ENCODE peak calls at places on chromosomes 5 and 9, in five cellular contexts. K is DND-41, R is stomach, P is transverse colon, U is cardiac muscle cell. V is an unnamed sample.
A peak's percentile ranks its signal among the peaks of the same experiment; 100 is the strongest.

GRCh38 chr5:123154857-123155467 is 65.9 kb downstream of the PRDM6 start:
- DNase-seq in K (no peak), R (no peak), P (no peak), U (no peak), V (no peak)

GRCh38 chr5:74378464-74378863 is 262.1 kb downstream of the ENC1 start:
- DNase-seq in K (no peak), R (no peak), P (no peak), U (no peak), V (no peak)

GRCh38 chr5:31738199-31738598 is 99.3 kb downstream of the PDZD2 start:
- DNase-seq in K (no peak), R (no peak), P (no peak), U (no peak), V (no peak)

GRCh38 chr5:133365326-133365725 is 247.0 kb downstream of the FSTL4 start:
- DNase-seq in K (no peak), R (no peak), P (no peak), U (peak; percentile 32), V (no peak)

GRCh38 chr9:108956098-108956533 is 21.9 kb downstream of the ABITRAM start:
- DNase-seq in K (no peak), R (no peak), P (no peak), U (no peak), V (no peak)

GRCh38 chr5:134463991-134464760 is 52.5 kb upstream of the CDKN2AIPNL start:
- DNase-seq in K (no peak), R (no peak), P (no peak), U (no peak), V (no peak)

GRCh38 chr5:147645172-147645571 is 135.3 kb upstream of the DPYSL3 start:
- DNase-seq in K (no peak), R (no peak), P (no peak), U (no peak), V (peak; percentile 65)

GRCh38 chr5:89060768-89061167 is 177.8 kb upstream of the MEF2C start:
- DNase-seq in K (no peak), R (no peak), P (no peak), U (no peak), V (no peak)

GRCh38 chr9:104121022-104121421 is 26.9 kb downstream of the SMC2 start:
- DNase-seq in K (no peak), R (no peak), P (no peak), U (no peak), V (no peak)

GRCh38 chr5:45355189-45355992 is 340.8 kb downstream of the HCN1 start:
- DNase-seq in K (no peak), R (no peak), P (no peak), U (no peak), V (no peak)

GRCh38 chr9:8736805-8737204 is 937.2 kb upstream of the DMAC1 start:
- DNase-seq in K (no peak), R (no peak), P (no peak), U (no peak), V (no peak)

GRCh38 chr9:126363847-126364671 is 37.4 kb downstream of the MVB12B start:
- DNase-seq in K (no peak), R (no peak), P (peak; percentile 56), U (no peak), V (no peak)

GRCh38 chr5:142008813-142009212 is 4.0 kb downstream of the GNPDA1 start:
- DNase-seq in K (no peak), R (no peak), P (no peak), U (no peak), V (no peak)

GRCh38 chr9:18591261-18591660 is 117.3 kb downstream of the ADAMTSL1 start:
- DNase-seq in K (no peak), R (no peak), P (no peak), U (no peak), V (no peak)
- H3K9me3 ChIP-seq in K (peaks cover 3% of the 10 kb centered on the region), R (peaks cover 10% of the 10 kb centered on the region), P (no peaks in the 10 kb centered on the region), U (no peaks in the 10 kb centered on the region), V (no peaks in the 10 kb centered on the region)

GRCh38 chr5:180848265-180848664 is 12.8 kb downstream of the ZFP62 start:
- DNase-seq in K (no peak), R (no peak), P (no peak), U (no peak), V (no peak)
- H3K9me3 ChIP-seq in K (peaks cover 24% of the 10 kb centered on the region), R (peaks cover 23% of the 10 kb centered on the region), P (peaks cover 38% of the 10 kb centered on the region), U (peaks cover 15% of the 10 kb centered on the region), V (no peaks in the 10 kb centered on the region)

GRCh38 chr5:8831854-8832253 is 714.0 kb downstream of the SEMA5A start:
- DNase-seq in K (no peak), R (no peak), P (no peak), U (no peak), V (no peak)

GRCh38 chr5:8827701-8828100 is 718.2 kb downstream of the SEMA5A start:
- DNase-seq in K (no peak), R (no peak), P (no peak), U (no peak), V (no peak)

GRCh38 chr5:8831251-8831650 is 714.6 kb downstream of the SEMA5A start:
- DNase-seq in K (no peak), R (no peak), P (no peak), U (no peak), V (no peak)

GRCh38 chr5:8828596-8829321 is 717.1 kb downstream of the SEMA5A start:
- DNase-seq in K (no peak), R (no peak), P (no peak), U (no peak), V (no peak)

GRCh38 chr5:8829322-8830029 is 716.4 kb downstream of the SEMA5A start:
- DNase-seq in K (no peak), R (no peak), P (no peak), U (peak; percentile 5), V (no peak)
- H3K9me3 ChIP-seq in K (peaks cover 3% of the 10 kb centered on the region), R (no peaks in the 10 kb centered on the region), P (no peaks in the 10 kb centered on the region), U (no peaks in the 10 kb centered on the region), V (no peaks in the 10 kb centered on the region)

GRCh38 chr5:178982941-178983340 is 12.2 kb downstream of the GRM6 start:
- DNase-seq in K (no peak), R (no peak), P (no peak), U (no peak), V (no peak)
- H3K9me3 ChIP-seq in K (peaks cover 2% of the 10 kb centered on the region), R (peaks cover 84% of the 10 kb centered on the region), P (peaks cover 77% of the 10 kb centered on the region), U (no peaks in the 10 kb centered on the region), V (peaks cover 6% of the 10 kb centered on the region)

DNA sequence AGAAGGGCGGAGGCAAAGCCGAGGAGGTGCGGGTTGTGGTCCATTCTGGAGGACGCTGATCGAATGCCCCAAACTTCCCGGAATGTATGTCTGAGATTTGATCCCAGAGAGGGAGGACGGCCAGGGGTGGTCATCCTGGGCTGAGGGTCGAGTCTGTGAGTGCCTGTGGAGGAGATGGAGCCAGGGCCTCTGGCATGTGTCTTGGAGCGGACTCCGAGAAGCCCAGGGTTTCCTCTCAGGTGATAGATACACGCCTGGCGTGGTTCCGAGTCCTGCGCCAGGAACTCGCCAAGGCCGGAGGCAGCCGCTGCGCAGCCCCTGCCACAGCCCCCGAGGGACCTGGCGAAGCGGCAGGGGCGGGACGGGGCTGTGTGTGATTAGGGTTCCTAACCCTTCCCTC is 363 bp downstream of the ZNF454 start:
- DNase-seq in K (no peak), R (no peak), P (no peak), U (no peak), V (peak; percentile 3)
- H3K9me3 ChIP-seq in K (peaks cover 50% of the 10 kb centered on the region), R (peaks cover 75% of the 10 kb centered on the region), P (peaks cover 39% of the 10 kb centered on the region), U (no peaks in the 10 kb centered on the region), V (peaks cover 5% of the 10 kb centered on the region)

DNA sequence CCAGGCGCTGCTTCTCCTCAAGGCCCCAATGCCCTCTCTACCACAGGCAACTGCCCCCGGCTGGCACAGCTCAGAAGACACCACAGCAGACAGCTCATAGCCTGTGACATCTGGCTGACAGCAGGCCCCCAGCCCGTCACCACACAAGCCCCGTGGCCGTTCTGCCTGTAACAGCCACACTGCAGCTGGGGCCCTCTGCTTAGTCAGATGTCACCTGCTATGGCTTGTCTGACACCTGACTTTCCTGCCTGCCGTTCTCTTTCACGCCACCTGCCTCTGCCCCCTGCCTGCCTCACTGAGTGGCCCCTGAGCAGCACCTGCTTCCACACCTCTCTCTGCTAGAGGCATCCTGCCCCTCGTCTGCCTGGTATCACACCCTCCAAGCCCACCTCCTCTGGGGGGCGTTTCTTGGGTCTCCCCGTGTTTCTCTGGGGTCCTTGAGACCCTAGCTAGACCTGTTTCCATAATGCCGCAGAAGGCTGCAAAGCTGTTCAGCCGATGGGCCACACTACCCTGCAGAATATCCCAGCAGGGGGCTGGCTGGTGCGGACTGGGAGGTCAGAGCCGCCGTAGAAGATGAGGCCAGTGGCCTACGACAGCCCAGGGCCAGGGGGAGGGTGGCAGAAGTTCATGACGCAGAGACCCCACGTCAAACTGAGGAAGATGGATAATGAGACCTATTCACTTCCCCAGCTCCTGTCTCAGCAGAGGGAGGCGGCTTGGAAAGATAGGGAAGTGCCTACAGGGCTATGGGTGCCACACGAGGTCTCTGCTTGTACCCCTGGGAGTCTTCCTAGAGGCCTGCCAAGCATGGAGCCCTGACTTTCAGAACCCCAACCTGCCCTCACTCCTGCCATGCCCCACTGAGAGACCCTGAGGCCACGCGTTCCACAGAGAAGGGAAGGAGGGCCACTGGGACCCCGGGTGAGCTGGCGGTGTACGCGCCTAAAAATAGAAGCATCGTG is 95.1 kb downstream of the ZNF354C start:
- DNase-seq in K (peak; percentile 20), R (no peak), P (no peak), U (no peak), V (no peak)
- H3K9me3 ChIP-seq in K (no peaks in the 10 kb centered on the region), R (no peaks in the 10 kb centered on the region), P (no peaks in the 10 kb centered on the region), U (no peaks in the 10 kb centered on the region), V (no peaks in the 10 kb centered on the region)

GRCh38 chr9:81445331-81445921 is 243.9 kb downstream of the TLE1 start:
- DNase-seq in K (no peak), R (no peak), P (no peak), U (no peak), V (no peak)
- H3K9me3 ChIP-seq in K (peaks cover 6% of the 10 kb centered on the region), R (peaks cover 8% of the 10 kb centered on the region), P (peaks cover 23% of the 10 kb centered on the region), U (no peaks in the 10 kb centered on the region), V (no peaks in the 10 kb centered on the region)